ENCODE peak calls at places on chromosomes 3 and 15, in four cellular contexts. X is esophagus muscularis mucosa, D is IMR-90, S is pancreas. O is an unnamed sample.
A peak's percentile ranks its signal among the peaks of the same experiment; 100 is the strongest.

GRCh38 chr15:71083349-71083748 is 31.9 kb upstream of the THSD4 start:
- DNase-seq in X (no peak), D (peak; percentile 91), S (no peak), O (no peak)

GRCh38 chr3:33131328-33132018 is 17.7 kb downstream of the CRTAP start:
- DNase-seq in X (no peak), D (peak; percentile 70), S (peak; percentile 29), O (peak; percentile 51)

GRCh38 chr15:60000113-60000823 is 3.8 kb upstream of the FOXB1 start:
- DNase-seq in X (no peak), D (no peak), S (no peak), O (no peak)

GRCh38 chr3:133487920-133488540 is 85.5 kb upstream of the CDV3 start:
- DNase-seq in X (peak; percentile 86), D (peak; percentile 27), S (no peak), O (no peak)

GRCh38 chr3:112779558-112780480 is 66.8 kb downstream of the CD200R1L start:
- DNase-seq in X (no peak), D (no peak), S (no peak), O (no peak)

GRCh38 chr3:37935756-37936666 is 54.6 kb upstream of the VILL start:
- DNase-seq in X (no peak), D (peak; percentile 95), S (peak; percentile 29), O (peak; percentile 52)

GRCh38 chr3:98734737-98735136 is 28.4 kb upstream of the ST3GAL6 start:
- DNase-seq in X (no peak), D (no peak), S (no peak), O (no peak)

GRCh38 chr15:25850154-25851111 is 12.7 kb downstream of the ATP10A start:
- DNase-seq in X (peak; percentile 96), D (peak; percentile 70), S (peak; percentile 45), O (peak; percentile 52)

GRCh38 chr15:51093865-51094605 is 671 bp downstream of the TNFAIP8L3 start:
- DNase-seq in X (no peak), D (no peak), S (peak; percentile 27), O (no peak)

GRCh38 chr15:73936181-73936580 is 9.9 kb downstream of the LOXL1 start:
- DNase-seq in X (no peak), D (peak; percentile 83), S (no peak), O (no peak)

GRCh38 chr15:73870700-73871408 is 2.5 kb upstream of the TBC1D21 start:
- DNase-seq in X (no peak), D (peak; percentile 18), S (no peak), O (peak; percentile 89)

GRCh38 chr15:101293122-101293521 is 1.9 kb downstream of the SNRPA1 start:
- DNase-seq in X (no peak), D (no peak), S (no peak), O (no peak)

GRCh38 chr3:27209595-27210264 is 159.5 kb downstream of the NEK10 start:
- DNase-seq in X (no peak), D (no peak), S (no peak), O (no peak)

GRCh38 chr3:49248828-49249227 is 28.2 kb downstream of the C3orf62 start:
- DNase-seq in X (no peak), D (peak; percentile 16), S (no peak), O (no peak)

GRCh38 chr15:63385911-63386531 is 4.4 kb upstream of the CA12 start:
- DNase-seq in X (no peak), D (no peak), S (no peak), O (no peak)

GRCh38 chr3:87227835-87228144 is 681 bp downstream of the CHMP2B start:
- DNase-seq in X (no peak), D (peak; percentile 1), S (no peak), O (no peak)

GRCh38 chr3:177744873-177745646 is 547.8 kb upstream of the TBL1XR1 start:
- DNase-seq in X (no peak), D (peak; percentile 74), S (no peak), O (peak; percentile 56)

GRCh38 chr3:113697192-113698090 is 999 bp upstream of the USF3 start:
- DNase-seq in X (no peak), D (peak; percentile 34), S (peak; percentile 47), O (no peak)

GRCh38 chr3:124597979-124598378 is 132.3 kb upstream of the UMPS start:
- DNase-seq in X (no peak), D (no peak), S (no peak), O (no peak)

GRCh38 chr3:35908366-35909232 is 269.3 kb downstream of the ARPP21 start:
- DNase-seq in X (no peak), D (peak; percentile 70), S (peak; percentile 36), O (peak; percentile 67)

GRCh38 chr3:61448378-61448777 is 113.0 kb upstream of the PTPRG start:
- DNase-seq in X (no peak), D (no peak), S (no peak), O (no peak)

GRCh38 chr3:113791381-113791780 is 44.5 kb downstream of the ATP6V1A start:
- DNase-seq in X (no peak), D (peak; percentile 64), S (no peak), O (no peak)

GRCh38 chr15:95760508-95760907 is 570.0 kb upstream of the NR2F2 start:
- DNase-seq in X (no peak), D (no peak), S (no peak), O (no peak)

GRCh38 chr3:3636815-3637214 is 162.4 kb upstream of the LRRN1 start:
- DNase-seq in X (peak; percentile 68), D (no peak), S (no peak), O (no peak)

GRCh38 chr3:170357920-170358854 is 672 bp downstream of the SKIL start:
- DNase-seq in X (peak; percentile 97), D (peak; percentile 59), S (peak; percentile 85), O (peak; percentile 80)

GRCh38 chr15:67832965-67833503 is 6.8 kb downstream of the RNU6-1 start:
- DNase-seq in X (no peak), D (no peak), S (no peak), O (no peak)

GRCh38 chr3:70078778-70079177 is 79.2 kb downstream of the SAMMSON start:
- DNase-seq in X (no peak), D (no peak), S (no peak), O (no peak)

GRCh38 chr3:168671091-168671490 is 575.4 kb upstream of the GOLIM4 start:
- DNase-seq in X (no peak), D (no peak), S (no peak), O (no peak)

GRCh38 chr3:138381950-138382715 is 33.8 kb downstream of the MRAS start:
- DNase-seq in X (no peak), D (peak; percentile 45), S (peak; percentile 29), O (peak; percentile 28)

GRCh38 chr15:68371851-68372250 is 60.1 kb downstream of the ITGA11 start:
- DNase-seq in X (no peak), D (no peak), S (no peak), O (no peak)

GRCh38 chr3:33826206-33826605 is 27.8 kb downstream of the PDCD6IP start:
- DNase-seq in X (no peak), D (peak; percentile 33), S (no peak), O (no peak)

GRCh38 chr3:27079427-27080105 is 289.6 kb downstream of the NEK10 start:
- DNase-seq in X (no peak), D (no peak), S (no peak), O (no peak)

DNA sequence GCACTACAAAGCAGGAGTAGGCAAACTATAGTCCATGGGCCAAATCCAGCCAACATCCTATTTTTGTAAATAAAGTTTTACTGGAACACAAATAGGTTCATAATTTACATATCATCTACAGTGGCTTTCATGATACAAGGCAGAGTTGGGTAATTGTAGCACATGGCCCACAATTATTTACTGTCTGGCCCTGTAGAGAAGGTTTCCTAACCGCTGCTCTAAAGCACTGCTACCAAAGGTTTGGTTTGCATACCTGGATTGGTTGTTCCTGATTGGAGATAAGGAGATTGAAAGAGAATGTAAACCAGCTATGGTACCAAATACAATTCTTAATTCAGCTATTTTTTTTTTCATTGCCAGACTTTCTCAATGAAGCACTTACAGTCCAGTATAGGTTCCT is 104.2 kb downstream of the ZNF280D start:
- DNase-seq in X (no peak), D (no peak), S (no peak), O (no peak)
- H3K36me3 ChIP-seq in X (peaks cover 9% of the 10 kb centered on the region), D (peaks cover 5% of the 10 kb centered on the region), S (no peaks in the 10 kb centered on the region), O (no peaks in the 10 kb centered on the region)

DNA sequence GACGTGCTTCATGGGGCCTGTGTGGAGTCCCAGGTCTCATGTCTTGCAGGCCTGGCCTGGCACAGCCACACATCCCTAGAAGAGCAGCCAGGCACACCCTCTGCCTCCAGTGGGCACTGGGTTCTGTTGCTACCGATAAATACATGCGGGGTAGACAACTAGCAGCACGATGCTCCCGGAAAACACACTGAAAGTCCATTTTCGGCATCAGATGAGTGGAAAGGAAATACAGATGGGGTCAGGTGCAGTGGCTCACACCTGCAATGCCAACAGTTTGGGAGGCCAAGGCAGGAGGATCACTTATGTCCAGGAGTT is 165.1 kb downstream of the NSMCE3 start:
- DNase-seq in X (no peak), D (no peak), S (no peak), O (no peak)
- H3K36me3 ChIP-seq in X (no peaks in the 10 kb centered on the region), D (peaks cover 15% of the 10 kb centered on the region), S (no peaks in the 10 kb centered on the region), O (no peaks in the 10 kb centered on the region)

GRCh38 chr3:20861454-20861853 is 675.4 kb upstream of the SGO1 start:
- DNase-seq in X (no peak), D (no peak), S (no peak), O (no peak)

GRCh38 chr3:20852712-20853111 is 666.7 kb upstream of the SGO1 start:
- DNase-seq in X (no peak), D (no peak), S (no peak), O (no peak)

GRCh38 chr3:20853890-20854289 is 667.9 kb upstream of the SGO1 start:
- DNase-seq in X (no peak), D (no peak), S (no peak), O (no peak)

GRCh38 chr3:20857636-20858035 is 671.6 kb upstream of the SGO1 start:
- DNase-seq in X (no peak), D (no peak), S (no peak), O (no peak)
- H3K36me3 ChIP-seq in X (no peaks in the 10 kb centered on the region), D (no peaks in the 10 kb centered on the region), S (no peaks in the 10 kb centered on the region), O (no peaks in the 10 kb centered on the region)

DNA sequence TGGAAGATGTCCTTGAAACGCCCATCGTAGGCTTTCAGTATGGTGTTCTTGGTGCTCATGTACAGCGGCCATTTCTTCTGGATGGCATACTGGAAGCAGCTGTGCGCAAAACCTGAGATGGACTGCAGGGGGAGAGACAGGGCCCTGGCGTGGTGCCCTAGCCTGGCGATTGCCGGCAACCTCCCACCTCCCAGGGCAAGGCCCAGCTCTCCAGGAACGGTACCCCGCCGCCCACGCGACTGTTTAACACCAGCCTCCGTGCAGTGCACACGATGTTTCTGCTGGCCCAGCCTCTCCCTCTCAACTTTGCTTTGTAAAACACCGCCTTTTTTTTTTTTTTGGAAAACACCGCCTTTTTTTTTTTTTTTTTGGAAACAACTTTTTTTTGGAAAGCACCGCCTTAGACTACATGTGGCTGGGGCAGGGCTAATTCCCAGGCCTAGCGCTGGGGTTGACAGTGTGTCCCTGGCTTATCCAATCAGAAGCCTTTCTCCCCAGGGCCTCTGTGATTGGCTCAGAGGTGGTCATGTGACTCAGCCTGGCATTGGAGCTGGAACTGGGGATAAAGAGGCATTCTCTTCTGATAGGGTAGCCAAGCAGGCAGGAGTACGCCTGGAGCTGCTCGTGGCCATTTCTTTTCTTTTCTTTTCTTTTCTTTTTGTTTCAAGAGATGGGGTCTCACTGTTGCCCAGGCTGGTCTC is 14.7 kb downstream of the IDH2 start:
- DNase-seq in X (no peak), D (peak; percentile 36), S (peak; percentile 83), O (no peak)
- H3K36me3 ChIP-seq in X (peaks cover 86% of the 10 kb centered on the region), D (peaks cover 54% of the 10 kb centered on the region), S (peaks cover 3% of the 10 kb centered on the region), O (peaks cover 65% of the 10 kb centered on the region)

GRCh38 chr3:107224001-107224596 is 153.1 kb upstream of the CCDC54 start:
- DNase-seq in X (no peak), D (no peak), S (no peak), O (no peak)
- H3K36me3 ChIP-seq in X (no peaks in the 10 kb centered on the region), D (no peaks in the 10 kb centered on the region), S (no peaks in the 10 kb centered on the region), O (no peaks in the 10 kb centered on the region)